ENCODE peak calls at places on chromosomes 6 and 20, in six cellular contexts. N, G, C, K, V and T are unnamed samples.
A peak's percentile ranks its signal among the peaks of the same experiment; 100 is the strongest.

GRCh38 chr6:81767163-81768000 is 14.9 kb upstream of the TENT5A start:
- DNase-seq in G (no peak), K (no peak), N (no peak), V (no peak), C (peak; percentile 30), T (peak; percentile 45)

GRCh38 chr6:15410126-15410391 is 164.2 kb downstream of the JARID2 start:
- DNase-seq in K (no peak), N (no peak), C (no peak), V (no peak), G (no peak), T (no peak)

GRCh38 chr6:16819752-16820151 is 58.5 kb upstream of the ATXN1 start:
- DNase-seq in G (no peak), N (no peak), C (no peak), V (peak; percentile 20), K (no peak), T (peak; percentile 45)

GRCh38 chr6:106844930-106845329 is 129.6 kb downstream of the CD24 start:
- DNase-seq in G (peak; percentile 65), N (no peak), K (no peak), V (no peak), C (no peak), T (no peak)

GRCh38 chr20:13771853-13772453 is 12.8 kb downstream of the ESF1 start:
- DNase-seq in N (no peak), C (peak; percentile 35), K (no peak), V (peak; percentile 24), G (no peak), T (peak; percentile 25)

GRCh38 chr6:150770631-150771030 is 94.9 kb upstream of the MTHFD1L start:
- DNase-seq in C (peak; percentile 47), V (no peak), N (no peak), G (no peak), K (no peak), T (no peak)

GRCh38 chr20:52972190-52972937 is at the start of gene TSHZ2:
- DNase-seq in V (peak; percentile 72), N (peak; percentile 40), C (peak; percentile 0), G (no peak), K (no peak), T (peak; percentile 77)

GRCh38 chr20:47438464-47439381 is 63.0 kb upstream of the NCOA3 start:
- DNase-seq in N (no peak), G (peak; percentile 75), K (no peak), C (peak; percentile 46), V (no peak), T (peak; percentile 89)

GRCh38 chr6:99822741-99823512 is 171.1 kb downstream of the MCHR2 start:
- DNase-seq in V (peak; percentile 64), C (peak; percentile 46), N (no peak), G (no peak), K (no peak), T (peak; percentile 85)

GRCh38 chr20:58014628-58015315 is 213.7 kb downstream of the ANKRD60 start:
- DNase-seq in V (no peak), N (no peak), K (no peak), G (no peak), C (no peak), T (peak; percentile 82)

GRCh38 chr6:137722749-137723272 is 144.2 kb upstream of the TNFAIP3 start:
- DNase-seq in C (peak; percentile 58), N (no peak), V (no peak), G (no peak), K (no peak), T (no peak)